ENCODE peak calls at places on chromosome 20, in ten cellular contexts. B, F, L, C, X, H, U, Z, V and R are unnamed samples.

GRCh38 chr20:54680872-54681297 is 205.5 kb downstream of the DOK5 start:
- DNase-seq in Z (peak; percentile 3), B (peak; percentile 64), F (peak; percentile 10), X (no peak), U (no peak), V (no peak), C (peak; percentile 67), L (no peak), H (no peak), R (no peak)

GRCh38 chr20:46638367-46639274 is 12.6 kb downstream of the SLC13A3 start:
- DNase-seq in L (no peak), B (no peak), H (no peak), U (no peak), X (no peak), Z (no peak), F (no peak), V (no peak), C (peak; percentile 54), R (no peak)

GRCh38 chr20:19757487-19757972 is 528 bp upstream of the RIN2 start:
- DNase-seq in V (peak; percentile 13), U (no peak), F (peak; percentile 65), Z (no peak), C (peak; percentile 57), L (no peak), H (no peak), B (peak; percentile 55), X (no peak), R (no peak)

GRCh38 chr20:9071976-9072726 is 3.3 kb downstream of the PLCB4 start:
- DNase-seq in X (no peak), V (no peak), L (no peak), B (no peak), H (no peak), U (no peak), F (no peak), Z (no peak), C (no peak), R (no peak)

GRCh38 chr20:49444553-49444990 is 37.9 kb downstream of the KCNB1 start:
- DNase-seq in X (no peak), C (no peak), F (no peak), H (no peak), L (no peak), V (no peak), Z (no peak), U (no peak), B (no peak), R (no peak)

GRCh38 chr20:44388466-44389023 is 33.0 kb downstream of the HNF4A start:
- DNase-seq in B (peak; percentile 87), C (peak; percentile 73), X (peak; percentile 39), Z (peak; percentile 49), V (peak; percentile 18), U (peak; percentile 73), H (peak; percentile 44), L (peak; percentile 35), F (peak; percentile 78), R (peak; percentile 30)

GRCh38 chr20:53903652-53903987 is 166.8 kb downstream of the BCAS1 start:
- DNase-seq in X (no peak), C (no peak), U (no peak), L (no peak), F (peak; percentile 94), Z (peak; percentile 96), V (no peak), B (no peak), H (no peak), R (no peak)

GRCh38 chr20:52047811-52048302 is 143.7 kb downstream of the ZFP64 start:
- DNase-seq in V (no peak), B (no peak), Z (no peak), C (no peak), U (no peak), H (no peak), X (no peak), F (peak; percentile 33), L (no peak), R (peak; percentile 41)

GRCh38 chr20:305745-306144 is 8.4 kb downstream of the ZCCHC3 start:
- DNase-seq in C (no peak), L (no peak), F (no peak), U (no peak), X (no peak), H (no peak), B (no peak), V (no peak), Z (no peak), R (no peak)

GRCh38 chr20:24393903-24394302 is 75.5 kb upstream of the SYNDIG1 start:
- DNase-seq in C (no peak), H (no peak), Z (no peak), V (no peak), L (no peak), F (no peak), B (no peak), U (no peak), X (no peak), R (no peak)

GRCh38 chr20:46985241-46985640 is 90.6 kb downstream of the EYA2 start:
- DNase-seq in V (no peak), X (no peak), C (no peak), B (no peak), L (no peak), H (no peak), Z (no peak), U (no peak), F (no peak), R (no peak)

GRCh38 chr20:33651562-33652048 is 10.5 kb upstream of the C20orf144 start:
- DNase-seq in U (no peak), Z (no peak), L (no peak), C (no peak), X (no peak), B (no peak), H (no peak), V (no peak), F (no peak), R (no peak)

GRCh38 chr20:39619386-39619785 is 657.2 kb downstream of the DHX35 start:
- DNase-seq in C (no peak), Z (no peak), U (no peak), L (no peak), F (no peak), H (no peak), V (no peak), B (no peak), X (no peak), R (no peak)

GRCh38 chr20:62602550-62602949 is 39.8 kb upstream of the SLCO4A1 start:
- DNase-seq in B (no peak), L (no peak), F (peak; percentile 14), Z (peak; percentile 97), X (no peak), C (no peak), U (peak; percentile 48), V (no peak), H (no peak), R (no peak)

GRCh38 chr20:31968299-31969126 is 562 bp downstream of the XKR7 start:
- DNase-seq in B (peak; percentile 64), V (peak; percentile 41), U (peak; percentile 97), C (peak; percentile 100), H (peak; percentile 76), Z (peak; percentile 69), L (peak; percentile 72), X (peak; percentile 82), F (peak; percentile 48), R (peak; percentile 13)